ENCODE peak calls at places on chromosomes 6 and 20, in five cellular contexts. H is HepG2, L is GM23338, C is GM12878, P is K562. R is an unnamed sample.

GRCh38 chr6:82144852-82145332 is 102.7 kb downstream of the IBTK start:
- DNase-seq in H (peak), L (peak), C (no peak), P (peak), R (peak)

GRCh38 chr20:1489764-1490436 is 1.3 kb downstream of the SIRPB2 start:
- DNase-seq in H (no peak), L (no peak), C (no peak), P (no peak), R (no peak)

GRCh38 chr6:73704260-73704659 is 8.3 kb downstream of the CD109 start:
- DNase-seq in H (peak), L (no peak), C (no peak), P (peak), R (peak)

GRCh38 chr6:79946773-79947190 is 571 bp downstream of the ELOVL4 start:
- DNase-seq in H (no peak), L (peak), C (no peak), P (no peak), R (peak)

GRCh38 chr6:167762259-167762962 is 64.3 kb upstream of the AFDN start:
- DNase-seq in H (peak), L (no peak), C (no peak), P (no peak), R (no peak)

GRCh38 chr6:168988280-168988679 is 265.4 kb downstream of the THBS2 start:
- DNase-seq in H (no peak), L (no peak), C (no peak), P (no peak), R (no peak)

GRCh38 chr6:111673086-111673485 is 67.4 kb upstream of the TRAF3IP2 start:
- DNase-seq in H (no peak), L (no peak), C (no peak), P (no peak), R (no peak)

GRCh38 chr20:8255945-8256632 is 124.0 kb downstream of the PLCB1 start:
- DNase-seq in H (peak), L (no peak), C (no peak), P (no peak), R (no peak)

GRCh38 chr6:77290798-77291197 is 172.5 kb downstream of the HTR1B start:
- DNase-seq in H (no peak), L (no peak), C (no peak), P (no peak), R (no peak)

GRCh38 chr6:112296122-112296521 is 41.8 kb upstream of the LAMA4 start:
- DNase-seq in H (peak), L (peak), C (no peak), P (peak), R (peak)

GRCh38 chr6:35948725-35949124 is 27.8 kb upstream of the SRPK1 start:
- DNase-seq in H (peak), L (peak), C (no peak), P (peak), R (no peak)

GRCh38 chr20:62056975-62057374 is 8.7 kb downstream of the TAF4 start:
- DNase-seq in H (no peak), L (no peak), C (no peak), P (no peak), R (no peak)

GRCh38 chr6:149334682-149335160 is 17.2 kb downstream of the TAB2 start:
- DNase-seq in H (no peak), L (peak), C (no peak), P (no peak), R (peak)

GRCh38 chr6:111943723-111944122 is 70.5 kb upstream of the FYN start:
- DNase-seq in H (no peak), L (no peak), C (no peak), P (no peak), R (no peak)

GRCh38 chr6:26363882-26364825 is 844 bp upstream of the BTN3A2 start:
- DNase-seq in H (no peak), L (no peak), C (peak), P (peak), R (no peak)

GRCh38 chr20:41182296-41183212 is 45.2 kb downstream of the PLCG1 start:
- DNase-seq in H (no peak), L (no peak), C (no peak), P (no peak), R (no peak)

GRCh38 chr6:46815130-46815529 is 21.9 kb downstream of the MEP1A start:
- DNase-seq in H (no peak), L (no peak), C (no peak), P (no peak), R (no peak)

DNA sequence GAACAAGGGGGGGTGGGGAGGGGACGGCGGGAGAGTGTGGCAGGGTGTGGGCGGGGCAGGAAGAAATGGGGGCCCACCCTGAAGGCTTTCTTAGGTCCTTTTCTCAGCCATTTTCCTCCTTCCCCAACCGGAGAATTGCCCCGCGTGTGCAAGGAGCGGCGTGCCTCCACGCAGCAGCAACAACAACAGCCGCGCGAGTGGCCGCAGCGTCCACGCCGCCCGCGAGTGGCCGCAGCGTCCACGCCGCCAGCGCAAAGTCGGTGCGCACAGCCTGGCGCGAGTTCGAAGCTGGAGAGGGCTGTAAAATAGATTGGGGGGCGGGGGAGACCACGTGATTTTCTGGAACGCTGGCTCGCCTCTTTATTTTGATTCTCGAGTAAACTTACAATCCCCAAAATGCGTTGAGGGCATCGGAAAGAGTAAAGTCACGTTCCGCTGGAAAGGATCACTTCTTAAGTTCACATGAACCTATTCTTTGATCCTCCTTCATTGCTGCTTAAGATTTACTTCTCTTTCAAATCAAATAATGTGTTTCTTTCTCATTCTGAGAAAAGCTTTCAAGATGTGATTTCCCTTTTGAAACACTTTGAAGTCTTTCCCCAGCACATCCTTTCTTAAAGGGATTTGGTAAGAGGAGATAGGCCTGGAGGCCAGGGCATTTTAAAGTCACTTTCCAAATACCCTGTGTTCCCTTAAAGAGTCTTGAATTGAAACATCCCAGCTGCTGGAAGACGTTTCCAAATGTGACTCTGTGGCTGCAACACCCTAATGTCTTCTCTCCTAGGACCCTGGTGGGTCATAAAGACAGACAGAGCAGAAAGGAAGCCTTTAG is 66.7 kb upstream of the ZNF217 start:
- DNase-seq in H (no peak), L (peak), C (no peak), P (no peak), R (no peak)
- TF ChIP-seq JUNB in H (no peak), L (no peak), C (peak), P (no peak), R (no peak)

GRCh38 chr20:3919352-3919751 is 30.2 kb downstream of the PANK2 start:
- DNase-seq in H (no peak), L (no peak), C (no peak), P (no peak), R (no peak)
- TF ChIP-seq JUNB in H (no peak), L (no peak), C (no peak), P (no peak), R (no peak)

DNA sequence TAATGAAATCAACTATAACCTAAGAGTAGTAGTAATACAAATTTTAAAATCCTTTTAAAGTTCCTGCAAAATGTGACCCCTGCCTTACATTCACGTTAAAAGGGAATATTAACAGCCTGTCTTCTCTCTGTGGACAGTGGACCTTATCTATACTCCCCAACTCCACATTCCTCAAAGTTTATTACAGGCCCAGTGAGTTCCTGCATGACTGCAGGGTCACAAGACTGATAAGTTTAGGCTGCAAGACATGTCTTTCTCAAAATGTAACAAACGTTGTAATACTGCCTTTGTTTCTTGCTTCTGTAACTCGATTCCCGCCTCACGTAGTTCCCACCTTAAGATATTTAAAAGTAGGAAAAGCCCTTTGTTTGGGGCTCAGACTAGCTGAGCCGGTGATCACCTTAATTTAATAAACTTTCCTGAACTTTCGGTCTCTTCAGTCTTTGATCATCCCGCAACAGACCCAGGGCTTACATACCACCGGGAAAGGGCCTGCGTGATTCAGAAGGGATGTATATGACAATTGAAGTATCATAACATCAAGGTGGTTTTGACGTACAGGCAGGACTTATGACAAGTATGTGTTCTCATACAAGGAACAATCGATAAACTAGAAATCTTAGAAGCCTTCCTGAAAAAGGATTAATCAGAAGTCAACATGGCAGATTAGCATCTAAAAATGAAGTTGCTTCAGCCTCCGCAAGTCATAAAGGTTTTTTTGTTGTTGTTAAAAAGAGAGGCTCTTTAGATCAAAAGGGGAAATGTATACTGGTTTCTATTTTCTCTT is 3.0 kb downstream of the IL22RA2 start:
- DNase-seq in H (no peak), L (no peak), C (no peak), P (peak), R (no peak)
- TF ChIP-seq JUNB in H (no peak), L (no peak), C (no peak), P (no peak), R (no peak)

GRCh38 chr20:50341050-50341449 is 150.4 kb downstream of the CEBPB start:
- DNase-seq in H (no peak), L (no peak), C (no peak), P (no peak), R (no peak)

GRCh38 chr20:50337521-50338466 is 147.2 kb downstream of the CEBPB start:
- DNase-seq in H (no peak), L (no peak), C (no peak), P (no peak), R (no peak)

GRCh38 chr20:50340586-50340985 is 150.0 kb downstream of the CEBPB start:
- DNase-seq in H (no peak), L (no peak), C (no peak), P (no peak), R (no peak)

GRCh38 chr20:50338479-50339195 is 148.0 kb downstream of the CEBPB start:
- DNase-seq in H (peak), L (peak), C (peak), P (peak), R (no peak)

DNA sequence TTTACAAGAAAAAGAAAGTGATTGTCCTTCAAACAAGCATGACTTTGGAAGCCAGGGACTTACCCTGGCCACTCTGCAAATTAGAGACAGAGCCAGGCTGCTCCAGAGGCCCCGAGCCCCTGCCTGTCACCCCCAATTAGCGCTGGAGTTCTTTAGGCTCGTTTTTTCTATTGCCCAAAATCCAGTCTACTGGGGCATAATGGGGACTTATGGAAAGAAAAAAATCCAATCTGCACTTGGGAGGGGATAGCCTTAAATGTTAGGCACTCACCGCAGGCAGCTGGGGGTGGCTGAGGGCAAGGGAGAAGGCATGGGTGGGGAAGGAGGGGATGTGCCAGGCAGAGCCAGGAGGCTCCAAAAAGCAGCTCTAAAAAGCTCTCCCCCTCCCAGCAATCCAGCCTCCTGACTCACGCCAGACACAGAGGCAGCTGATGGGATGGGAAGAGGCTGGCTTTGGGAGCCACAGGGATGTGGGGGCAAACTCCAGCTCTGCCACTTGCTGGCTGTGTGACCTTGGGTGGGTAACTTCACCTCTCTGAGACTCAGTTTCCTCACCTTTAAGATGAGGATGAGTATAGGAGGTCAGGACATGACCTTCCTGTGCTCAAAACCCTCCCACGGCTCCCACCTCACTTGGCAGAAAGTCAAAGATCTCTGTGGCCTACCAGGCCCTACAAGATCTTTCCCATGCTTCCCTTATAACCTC is 148.7 kb downstream of the CEBPB start:
- DNase-seq in H (no peak), L (no peak), C (no peak), P (no peak), R (no peak)
- TF ChIP-seq JUNB in H (no peak), L (no peak), C (no peak), P (no peak), R (no peak)

GRCh38 chr6:157806496-157807215 is 16.4 kb upstream of the SNX9 start:
- DNase-seq in H (no peak), L (peak), C (no peak), P (peak), R (no peak)
- TF ChIP-seq JUNB in H (no peak), L (no peak), C (no peak), P (no peak), R (no peak)

GRCh38 chr20:13515291-13515690 is 123.4 kb downstream of the TASP1 start:
- DNase-seq in H (no peak), L (no peak), C (no peak), P (no peak), R (no peak)
- TF ChIP-seq JUNB in H (no peak), L (no peak), C (no peak), P (no peak), R (no peak)

DNA sequence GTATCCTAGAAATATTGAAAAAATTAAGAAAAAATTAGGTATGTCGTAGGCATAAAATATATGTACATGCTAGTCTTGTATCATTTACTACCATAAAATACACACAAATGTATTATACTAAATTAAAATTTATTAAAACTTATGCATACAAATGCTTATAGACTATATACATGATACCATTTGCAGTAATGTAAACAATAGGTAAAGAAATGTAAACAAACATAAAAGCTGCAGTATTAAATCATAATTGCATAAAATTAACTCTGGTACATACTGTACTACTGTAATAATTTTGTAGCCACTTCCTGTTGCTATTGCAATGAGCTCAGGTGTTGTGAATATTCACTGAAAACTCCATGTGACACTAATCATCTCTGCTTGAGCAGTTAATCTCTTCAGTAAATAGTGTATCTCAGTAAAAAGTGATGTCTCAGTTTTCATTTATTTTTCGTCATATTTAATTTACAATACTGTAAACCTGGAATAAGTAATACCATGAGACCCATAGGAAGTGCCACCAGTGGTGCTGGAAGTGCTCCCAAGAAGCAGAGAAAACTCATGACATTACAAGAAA is 29.3 kb downstream of the RALGAPB start:
- DNase-seq in H (no peak), L (no peak), C (no peak), P (no peak), R (no peak)
- TF ChIP-seq JUNB in H (no peak), L (no peak), C (no peak), P (no peak), R (no peak)